ENCODE peak calls at places on chromosomes 16 and 17, in five cellular contexts. V, Q, R, B and T are unnamed samples.

GRCh38 chr17:1347681-1348318 is 52.2 kb downstream of the YWHAE start:
- DNase-seq in R (no peak), V (no peak), Q (no peak), B (no peak), T (no peak)

GRCh38 chr16:81956213-81956948 is 54.9 kb downstream of the SDR42E1 start:
- DNase-seq in B (no peak), Q (no peak), R (no peak), V (no peak), T (no peak)

GRCh38 chr17:42251115-42251514 is 25.1 kb downstream of the STAT5B start:
- DNase-seq in B (no peak), V (no peak), R (no peak), Q (no peak), T (no peak)

GRCh38 chr16:47058295-47059086 is 85.0 kb upstream of the DNAJA2 start:
- DNase-seq in V (no peak), Q (no peak), B (no peak), R (no peak), T (no peak)

GRCh38 chr16:85438981-85439639 is 174.0 kb upstream of the GSE1 start:
- DNase-seq in B (no peak), R (no peak), V (no peak), Q (no peak), T (no peak)

GRCh38 chr16:1557576-1557975 is 24.1 kb downstream of the TMEM204 start:
- DNase-seq in R (no peak), Q (no peak), V (no peak), B (no peak), T (no peak)

GRCh38 chr17:22128171-22128570 is 435.8 kb downstream of the KCNJ18 start:
- DNase-seq in V (no peak), Q (no peak), R (no peak), B (no peak), T (no peak)

GRCh38 chr17:41588126-41588810 is 1.6 kb upstream of the KRT14 start:
- DNase-seq in R (no peak), V (no peak), Q (no peak), B (no peak), T (no peak)

GRCh38 chr16:49520684-49521083 is 147.1 kb downstream of the C16orf78 start:
- DNase-seq in B (no peak), Q (no peak), R (no peak), V (no peak), T (no peak)

GRCh38 chr17:10558049-10558448 is 8.6 kb upstream of the MYH2 start:
- DNase-seq in B (no peak), R (no peak), V (no peak), Q (no peak), T (no peak)

GRCh38 chr17:72422505-72423285 is 301.9 kb downstream of the SOX9 start:
- DNase-seq in B (no peak), V (peak), R (no peak), Q (no peak), T (no peak)

GRCh38 chr16:84593825-84594724 is 23.8 kb downstream of the COTL1 start:
- DNase-seq in V (no peak), B (no peak), R (no peak), Q (peak), T (peak)